ENCODE peak calls at places on chromosomes 12 and 14, in six cellular contexts. S is NCI-H2081; C is RPMI8226; D is EL; E is stomach; P is activated CD4-positive, CD25-positive, alpha-beta regulatory T cell. N is an unnamed sample.

GRCh38 chr14:53953002-53953827 is 3.4 kb downstream of the BMP4 start:
- DNase-seq in E (peak; percentile 69), P (no peak), S (no peak), C (no peak), D (peak; percentile 88), N (peak; percentile 28)

GRCh38 chr14:50290306-50290705 is 21.7 kb downstream of the L2HGDH start:
- DNase-seq in D (no peak), E (no peak), C (no peak), P (no peak), S (no peak), N (no peak)

GRCh38 chr12:68462799-68463198 is 130.6 kb upstream of the MDM1 start:
- DNase-seq in D (no peak), P (no peak), S (no peak), E (no peak), C (no peak), N (no peak)

GRCh38 chr14:56760164-56760914 is 49.9 kb downstream of the OTX2 start:
- DNase-seq in C (no peak), S (peak; percentile 24), D (no peak), P (no peak), E (no peak), N (no peak)

GRCh38 chr14:100872241-100872640 is 31.3 kb downstream of the RTL1 start:
- DNase-seq in C (no peak), E (no peak), S (no peak), P (no peak), D (peak; percentile 14), N (no peak)

GRCh38 chr14:104113631-104114420 is 24.6 kb upstream of the KIF26A start:
- DNase-seq in D (no peak), E (peak; percentile 26), S (peak; percentile 26), P (no peak), C (peak; percentile 75), N (no peak)

GRCh38 chr12:26493656-26494055 is 298.3 kb downstream of the SSPN start:
- DNase-seq in E (no peak), C (no peak), S (no peak), D (no peak), P (no peak), N (no peak)

GRCh38 chr12:107749094-107749493 is 11.8 kb downstream of the PRDM4 start:
- DNase-seq in E (no peak), S (no peak), P (no peak), C (no peak), D (peak; percentile 66), N (no peak)

GRCh38 chr14:59032821-59033220 is 155.6 kb upstream of the DAAM1 start:
- DNase-seq in P (no peak), S (no peak), E (no peak), D (no peak), C (no peak), N (no peak)

GRCh38 chr12:93297032-93297431 is 80.7 kb upstream of the NUDT4 start:
- DNase-seq in E (no peak), S (no peak), C (no peak), P (no peak), D (no peak), N (no peak)

GRCh38 chr12:95473440-95473946 is 459 bp upstream of the METAP2 start:
- DNase-seq in P (no peak), E (peak; percentile 36), D (peak; percentile 54), S (peak; percentile 50), C (peak; percentile 58), N (peak; percentile 57)

GRCh38 chr14:67690011-67690410 is 5.6 kb downstream of the RDH11 start:
- DNase-seq in D (no peak), S (no peak), C (no peak), P (no peak), E (no peak), N (no peak)

GRCh38 chr12:47021298-47021697 is 58.1 kb upstream of the PCED1B start:
- DNase-seq in S (peak; percentile 73), D (peak; percentile 91), C (peak; percentile 47), P (no peak), E (no peak), N (peak; percentile 35)

GRCh38 chr14:47674148-47674545 is 1.3 kb downstream of the MDGA2 start:
- DNase-seq in E (no peak), D (no peak), P (no peak), S (peak; percentile 36), C (peak; percentile 4), N (peak; percentile 44)

GRCh38 chr12:111363578-111363977 is 5.3 kb downstream of the PHETA1 start:
- DNase-seq in E (no peak), C (no peak), D (peak; percentile 58), P (no peak), S (no peak), N (no peak)

GRCh38 chr12:48853228-48853688 is 1.3 kb upstream of the DDX23 start:
- DNase-seq in S (peak; percentile 88), E (peak; percentile 95), C (peak; percentile 91), D (peak; percentile 89), P (peak; percentile 83), N (peak; percentile 93)

GRCh38 chr12:89370850-89371249 is 18.5 kb upstream of the DUSP6 start:
- DNase-seq in P (no peak), E (no peak), C (no peak), S (no peak), D (peak; percentile 87), N (no peak)

N was measured in putamen.